ENCODE peak calls at places on chromosomes 13 and 19, in nine cellular contexts. L is BE2C, B is HepG2, T is cardiac fibroblast, S is PC-9, V is astrocyte of the spinal cord, P is stomach, N is neural progenitor cell, Q is fibroblast of mammary gland. M is an unnamed sample.

GRCh38 chr13:27967736-27968315 is 1.3 kb downstream of the CDX2 start:
- DNase-seq in L (no peak), B (no peak), T (no peak), S (no peak), V (no peak), P (peak), N (peak), Q (no peak), M (no peak)

GRCh38 chr19:37669336-37669963 is 14.2 kb upstream of the ZFP30 start:
- DNase-seq in L (no peak), B (no peak), T (peak), S (no peak), V (no peak), P (no peak), N (no peak), Q (peak), M (no peak)

GRCh38 chr13:110593430-110594130 is 21.8 kb upstream of the NAXD start:
- DNase-seq in L (peak), B (peak), T (peak), S (no peak), V (peak), P (no peak), N (peak), Q (peak), M (no peak)

GRCh38 chr13:37360556-37360955 is 238.0 kb downstream of the POSTN start:
- DNase-seq in L (no peak), B (no peak), T (peak), S (no peak), V (peak), P (no peak), N (no peak), Q (no peak), M (no peak)

GRCh38 chr19:9941236-9941635 is 4.9 kb upstream of the OLFM2 start:
- DNase-seq in L (no peak), B (no peak), T (peak), S (no peak), V (no peak), P (no peak), N (no peak), Q (peak), M (no peak)

GRCh38 chr19:44851427-44851826 is 5.3 kb downstream of the NECTIN2 start:
- DNase-seq in L (no peak), B (no peak), T (no peak), S (no peak), V (no peak), P (no peak), N (no peak), Q (no peak), M (no peak)

GRCh38 chr13:85816413-85816812 is 17.2 kb upstream of the SLITRK6 start:
- DNase-seq in L (no peak), B (no peak), T (no peak), S (no peak), V (no peak), P (no peak), N (no peak), Q (peak), M (no peak)

GRCh38 chr19:3276341-3276799 is 51.9 kb downstream of the CELF5 start:
- DNase-seq in L (peak), B (peak), T (no peak), S (peak), V (no peak), P (peak), N (peak), Q (no peak), M (peak)

GRCh38 chr19:21482863-21483276 is 22.5 kb upstream of the ZNF429 start:
- DNase-seq in L (peak), B (peak), T (peak), S (peak), V (peak), P (peak), N (peak), Q (peak), M (peak)

GRCh38 chr19:36488816-36489138 is 584 bp downstream of the ZNF566 start:
- DNase-seq in L (peak), B (peak), T (peak), S (no peak), V (peak), P (no peak), N (peak), Q (peak), M (no peak)

GRCh38 chr13:95896302-95896701 is 156.9 kb downstream of the UGGT2 start:
- DNase-seq in L (no peak), B (no peak), T (peak), S (no peak), V (peak), P (no peak), N (no peak), Q (no peak), M (no peak)

DNA sequence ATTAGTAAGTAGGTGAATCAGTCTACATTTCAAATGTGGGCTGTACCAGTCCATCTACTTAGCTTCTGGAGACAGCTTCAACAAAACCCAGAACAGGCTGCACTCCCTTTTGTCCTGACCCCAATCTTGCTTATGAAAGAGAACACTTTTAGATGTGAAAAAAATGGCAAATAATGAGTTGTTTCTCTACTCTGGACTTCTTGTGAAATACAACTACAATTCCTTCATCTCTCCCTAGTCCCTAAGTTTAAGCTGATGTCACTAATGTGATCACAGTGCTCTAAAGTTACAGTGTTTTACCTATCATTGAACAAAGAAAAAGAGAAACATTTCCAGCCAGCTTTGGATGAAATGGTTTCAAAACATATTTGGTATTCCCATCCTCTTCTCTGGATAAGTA is 183.9 kb downstream of the LHFPL6 start:
- DNase-seq in L (no peak), B (no peak), T (no peak), S (no peak), V (no peak), P (no peak), N (no peak), Q (no peak), M (no peak)
- TF ChIP-seq CTCF in L (no peak), B (no peak), T (no peak), S (no peak), V (no peak), P (no peak), N (no peak), Q (no peak), M (no peak)

GRCh38 chr19:39038098-39038497 is 5.7 kb upstream of the FBXO27 start:
- DNase-seq in L (peak), B (peak), T (peak), S (peak), V (peak), P (peak), N (peak), Q (peak), M (no peak)
- TF ChIP-seq CTCF in L (no peak), B (peak), T (peak), S (no peak), V (peak), P (no peak), N (no peak), Q (peak), M (no peak)

GRCh38 chr19:50537306-50537685 is 23.6 kb upstream of the ASPDH start:
- DNase-seq in L (no peak), B (no peak), T (no peak), S (no peak), V (no peak), P (no peak), N (no peak), Q (no peak), M (no peak)

GRCh38 chr19:50534478-50534877 is 20.8 kb upstream of the ASPDH start:
- DNase-seq in L (no peak), B (no peak), T (no peak), S (no peak), V (no peak), P (no peak), N (no peak), Q (no peak), M (no peak)

GRCh38 chr19:50537769-50538230 is 24.1 kb upstream of the ASPDH start:
- DNase-seq in L (peak), B (peak), T (peak), S (peak), V (peak), P (peak), N (peak), Q (peak), M (peak)

GRCh38 chr19:50535672-50536071 is 22.0 kb upstream of the ASPDH start:
- DNase-seq in L (peak), B (no peak), T (no peak), S (no peak), V (no peak), P (no peak), N (no peak), Q (no peak), M (no peak)

GRCh38 chr19:50536662-50537305 is 23.1 kb upstream of the ASPDH start:
- DNase-seq in L (no peak), B (no peak), T (no peak), S (no peak), V (no peak), P (no peak), N (no peak), Q (no peak), M (no peak)
- TF ChIP-seq CTCF in L (no peak), B (no peak), T (no peak), S (no peak), V (no peak), P (no peak), N (peak), Q (no peak), M (no peak)

DNA sequence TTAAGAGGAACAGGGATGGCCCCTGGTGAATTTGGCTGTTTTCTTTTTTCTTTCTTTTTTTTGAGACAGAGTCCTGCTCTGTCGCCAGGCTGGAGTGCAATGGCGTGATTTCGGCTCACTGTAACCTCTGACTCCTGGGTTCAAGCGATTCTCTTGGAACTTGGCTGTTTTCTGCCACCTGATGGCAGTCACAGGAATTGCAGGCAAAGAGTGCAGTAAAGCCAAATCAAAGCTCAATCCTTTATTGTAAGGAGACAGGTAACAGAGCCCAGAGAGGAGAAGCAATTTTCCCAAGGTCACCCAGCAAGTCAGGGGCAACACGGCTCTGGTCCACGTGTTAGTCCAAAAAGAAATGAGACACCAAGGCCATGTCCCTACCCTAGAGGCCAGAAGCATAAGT is 6.2 kb downstream of the TINCR start:
- DNase-seq in L (no peak), B (no peak), T (no peak), S (no peak), V (no peak), P (no peak), N (no peak), Q (no peak), M (no peak)
- TF ChIP-seq CTCF in L (peak), B (peak), T (peak), S (peak), V (peak), P (no peak), N (peak), Q (peak), M (no peak)

GRCh38 chr19:30999726-31000125 is 349.5 kb downstream of the TSHZ3 start:
- DNase-seq in L (no peak), B (no peak), T (no peak), S (no peak), V (no peak), P (no peak), N (no peak), Q (peak), M (no peak)

GRCh38 chr19:31000913-31001312 is 348.3 kb downstream of the TSHZ3 start:
- DNase-seq in L (no peak), B (no peak), T (no peak), S (no peak), V (no peak), P (no peak), N (no peak), Q (no peak), M (no peak)

GRCh38 chr19:30997222-30997621 is 352.0 kb downstream of the TSHZ3 start:
- DNase-seq in L (no peak), B (no peak), T (no peak), S (no peak), V (no peak), P (no peak), N (no peak), Q (no peak), M (no peak)

DNA sequence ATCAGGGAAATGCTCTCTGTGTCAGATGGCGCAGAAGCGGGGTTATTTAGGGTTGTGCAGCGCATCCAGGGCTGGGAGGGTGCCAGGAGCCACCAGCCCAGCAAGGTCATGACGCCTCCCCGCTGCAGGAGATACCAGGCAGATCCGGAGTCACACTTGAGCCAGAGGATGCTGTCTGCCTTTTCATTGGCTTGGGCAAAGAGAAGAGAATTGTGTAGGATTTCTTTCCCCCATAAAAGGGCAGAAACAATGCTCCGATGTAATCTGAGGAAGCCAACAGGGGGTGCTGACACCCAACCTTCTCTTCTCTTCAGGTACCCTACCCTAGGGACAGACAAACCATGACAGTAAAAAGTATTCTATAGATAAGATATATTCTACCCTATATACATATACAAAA is 346.4 kb downstream of the TSHZ3 start:
- DNase-seq in L (no peak), B (no peak), T (no peak), S (no peak), V (no peak), P (no peak), N (peak), Q (no peak), M (no peak)
- TF ChIP-seq CTCF in L (no peak), B (no peak), T (no peak), S (no peak), V (no peak), P (no peak), N (peak), Q (no peak), M (no peak)